ENCODE peak calls at places on chromosomes 2 and 18, in four cellular contexts. E is heart left ventricle, W is Caco-2, I is ovary. Z is an unnamed sample.

GRCh38 chr2:131557558-131558321 is 30.1 kb downstream of the CCDC74A start:
- DNase-seq in E (no peak), W (no peak), I (no peak), Z (no peak)

GRCh38 chr2:38528008-38528442 is 74.7 kb downstream of the HNRNPLL start:
- DNase-seq in E (peak; percentile 75), W (no peak), I (peak; percentile 53), Z (no peak)

GRCh38 chr2:65681503-65681902 is 249.1 kb upstream of the SPRED2 start:
- DNase-seq in E (no peak), W (no peak), I (no peak), Z (no peak)

GRCh38 chr2:5373200-5373599 is 319.0 kb upstream of the SOX11 start:
- DNase-seq in E (no peak), W (no peak), I (no peak), Z (no peak)

GRCh38 chr18:42781298-42781815 is 334.1 kb downstream of the RIT2 start:
- DNase-seq in E (no peak), W (no peak), I (no peak), Z (no peak)

GRCh38 chr2:147389218-147389617 is 455.6 kb upstream of the ACVR2A start:
- DNase-seq in E (no peak), W (no peak), I (no peak), Z (no peak)

GRCh38 chr2:5673148-5673860 is 18.9 kb upstream of the SOX11 start:
- DNase-seq in E (no peak), W (no peak), I (no peak), Z (no peak)

GRCh38 chr2:127614246-127614645 is 31.7 kb upstream of the GPR17 start:
- DNase-seq in E (no peak), W (no peak), I (no peak), Z (no peak)

GRCh38 chr2:135783416-135783815 is 41.8 kb downstream of the UBXN4 start:
- DNase-seq in E (no peak), W (no peak), I (no peak), Z (no peak)

GRCh38 chr2:135790423-135790822 is 46.6 kb downstream of the LCT start:
- DNase-seq in E (no peak), W (no peak), I (no peak), Z (no peak)

GRCh38 chr2:135782231-135782630 is 40.6 kb downstream of the UBXN4 start:
- DNase-seq in E (no peak), W (no peak), I (no peak), Z (no peak)

GRCh38 chr2:135785032-135785431 is 43.4 kb downstream of the UBXN4 start:
- DNase-seq in E (no peak), W (no peak), I (no peak), Z (no peak)
- TF ChIP-seq CTCF in E (no peak), W (peak; percentile 12), I (no peak), Z (no peak)

DNA sequence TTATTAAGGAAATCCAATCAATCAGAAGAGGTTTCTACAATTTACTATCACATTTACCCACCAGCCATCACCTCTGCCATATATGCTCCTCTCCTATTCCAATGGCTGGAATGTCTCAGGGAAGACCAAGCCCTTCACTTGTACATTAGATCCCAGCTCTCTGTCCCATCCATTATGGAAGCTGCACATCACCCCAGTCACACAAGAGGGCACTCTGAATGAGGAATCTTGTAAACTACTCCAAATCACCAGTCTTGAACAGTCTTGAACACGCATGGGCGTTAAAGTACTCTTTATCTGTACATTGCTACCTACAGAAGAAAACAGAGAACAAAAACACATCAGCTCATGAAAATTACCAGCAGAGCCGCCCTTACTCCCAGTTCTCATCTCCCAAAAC is 38.7 kb downstream of the ZC3H8 start:
- DNase-seq in E (no peak), W (peak; percentile 51), I (no peak), Z (no peak)
- TF ChIP-seq CTCF in E (no peak), W (peak; percentile 65), I (no peak), Z (no peak)

GRCh38 chr18:211582-211981 is 53.2 kb downstream of the USP14 start:
- DNase-seq in E (no peak), W (no peak), I (no peak), Z (no peak)

GRCh38 chr18:213977-214376 is 53.9 kb downstream of the THOC1 start:
- DNase-seq in E (no peak), W (no peak), I (no peak), Z (no peak)

GRCh38 chr18:213505-213904 is 54.3 kb downstream of the THOC1 start:
- DNase-seq in E (no peak), W (no peak), I (no peak), Z (no peak)

GRCh38 chr18:210780-211179 is 52.4 kb downstream of the USP14 start:
- DNase-seq in E (no peak), W (no peak), I (no peak), Z (no peak)

DNA sequence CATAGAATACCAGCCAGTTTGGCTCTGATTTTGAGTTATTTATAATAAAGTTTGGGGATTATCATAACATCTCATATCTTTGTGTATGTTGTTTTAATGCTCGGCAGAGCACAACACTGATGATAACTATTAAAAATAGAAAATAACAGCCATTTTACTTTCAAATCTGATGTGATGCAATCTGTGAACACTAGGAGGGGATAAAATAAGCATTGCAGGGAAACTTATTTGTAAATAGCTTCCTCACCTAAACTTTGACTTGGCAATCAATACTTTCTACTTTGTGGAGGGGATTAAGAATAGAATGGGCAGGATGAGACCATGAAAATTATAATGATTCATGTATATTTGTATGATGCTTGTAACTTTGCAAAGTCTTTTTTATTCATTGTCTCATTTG is 54.4 kb downstream of the USP14 start:
- DNase-seq in E (no peak), W (no peak), I (no peak), Z (no peak)
- TF ChIP-seq CTCF in E (peak; percentile 6), W (no peak), I (no peak), Z (no peak)

GRCh38 chr18:49859006-49859359 is 45.6 kb upstream of the ACAA2 start:
- DNase-seq in E (no peak), W (no peak), I (no peak), Z (no peak)
- TF ChIP-seq CTCF in E (no peak), W (no peak), I (no peak), Z (no peak)

DNA sequence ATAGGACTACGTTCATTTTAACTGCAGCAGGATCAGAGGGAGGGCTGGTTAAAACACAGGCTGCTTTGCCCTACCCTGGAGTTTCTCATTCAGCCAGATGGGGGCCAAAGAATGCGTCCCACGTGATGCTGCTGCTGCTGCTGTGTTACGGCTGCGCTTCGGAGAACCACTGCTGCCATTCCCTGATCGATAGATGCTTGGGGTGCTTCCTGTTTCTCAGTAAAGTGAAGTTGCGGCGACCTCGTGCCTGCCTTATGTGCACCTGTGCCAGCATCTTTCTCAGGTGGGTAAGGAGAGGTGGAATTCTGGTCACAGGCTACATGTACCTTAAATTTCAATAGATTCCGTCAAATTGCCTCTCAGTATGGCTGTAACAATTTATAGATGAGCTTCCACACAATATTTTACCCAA is 24.7 kb upstream of the TOGARAM2 start:
- DNase-seq in E (no peak), W (no peak), I (no peak), Z (no peak)
- TF ChIP-seq CTCF in E (no peak), W (no peak), I (no peak), Z (no peak)

DNA sequence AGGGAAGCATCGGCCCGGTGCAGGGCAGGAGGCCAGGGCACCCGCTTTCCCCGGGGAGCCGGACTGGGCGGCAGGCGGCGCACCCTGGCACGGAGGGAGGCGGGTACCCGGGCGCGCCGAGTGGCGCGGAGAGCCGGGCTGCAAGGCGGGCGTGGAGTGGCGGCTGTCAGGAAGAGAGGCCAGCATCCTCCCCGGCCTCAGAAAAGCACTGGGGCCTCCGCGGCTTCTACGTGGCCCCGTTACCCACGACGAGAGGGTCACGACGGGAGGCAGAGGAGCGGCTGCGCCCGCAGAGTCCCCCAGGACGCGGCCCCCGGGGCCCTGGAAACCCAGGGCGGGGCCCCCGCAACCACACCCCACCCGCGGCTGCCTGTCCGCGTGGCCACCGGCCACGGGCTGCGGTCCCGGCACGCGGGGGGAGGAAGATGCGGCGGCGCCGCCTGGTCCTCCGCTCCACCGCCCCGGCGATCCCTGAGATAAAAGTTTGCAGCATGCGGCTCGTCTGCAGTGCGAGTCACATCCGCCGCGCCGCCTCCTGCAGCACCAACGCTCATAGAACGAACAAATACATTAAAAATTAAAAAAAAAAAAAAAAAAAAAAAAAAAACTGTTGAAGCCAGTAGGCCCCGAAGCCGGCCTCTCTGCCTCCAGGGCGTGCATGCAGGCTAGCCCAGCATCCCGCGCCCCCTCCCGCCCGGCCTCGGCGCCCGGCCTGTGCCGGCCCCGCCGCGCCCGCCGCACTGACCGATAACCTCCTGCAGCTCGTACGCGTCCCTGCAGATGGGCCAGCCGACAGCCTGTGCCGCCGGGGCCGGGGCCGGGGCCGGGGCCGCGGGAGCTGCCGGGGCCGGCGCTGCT is 683 bp downstream of the STK39 start:
- DNase-seq in E (peak; percentile 87), W (peak; percentile 63), I (peak; percentile 70), Z (peak; percentile 80)
- TF ChIP-seq CTCF in E (peak; percentile 52), W (no peak), I (peak; percentile 13), Z (peak; percentile 13)

Z was measured in natural killer cell.